ENCODE peak calls at places on chromosomes 5 and 9, in eight cellular contexts. Y is ascending aorta, A is HTR-8/SVneo, H is right lobe of liver, U is NCI-H748 treated with DMSO at 0.1 percent for 48 hours, V is fibroblast of the conjunctiva, W is GM04504, R is epithelial cell of prostate. G is an unnamed sample.

GRCh38 chr5:168920019-168920813 is 341.0 kb upstream of the PANK3 start:
- DNase-seq in Y (no peak), A (no peak), H (no peak), U (no peak), V (no peak), W (no peak), R (no peak), G (no peak)

GRCh38 chr9:8337834-8338233 is 538.3 kb upstream of the DMAC1 start:
- DNase-seq in Y (no peak), A (no peak), H (no peak), U (no peak), V (no peak), W (no peak), R (no peak), G (no peak)

GRCh38 chr5:160076997-160077396 is 42.3 kb downstream of the PWWP2A start:
- DNase-seq in Y (no peak), A (no peak), H (no peak), U (no peak), V (no peak), W (no peak), R (no peak), G (no peak)

GRCh38 chr9:133256057-133256461 is 18.9 kb downstream of the ABO start:
- DNase-seq in Y (no peak), A (no peak), H (peak), U (no peak), V (no peak), W (no peak), R (no peak), G (no peak)

GRCh38 chr5:175873090-175873454 is 1.7 kb downstream of the CPLX2 start:
- DNase-seq in Y (no peak), A (no peak), H (no peak), U (peak), V (no peak), W (no peak), R (no peak), G (no peak)

GRCh38 chr5:172798422-172799215 is 27.6 kb upstream of the DUSP1 start:
- DNase-seq in Y (no peak), A (peak), H (no peak), U (no peak), V (peak), W (peak), R (peak), G (peak)

GRCh38 chr5:116830079-116830478 is 255.5 kb upstream of the SEMA6A start:
- DNase-seq in Y (no peak), A (no peak), H (no peak), U (no peak), V (no peak), W (no peak), R (no peak), G (no peak)

GRCh38 chr9:129522351-129522750 is 98.5 kb downstream of the C9orf50 start:
- DNase-seq in Y (no peak), A (no peak), H (no peak), U (no peak), V (no peak), W (no peak), R (no peak), G (no peak)

GRCh38 chr5:134585966-134586365 is 46.7 kb downstream of the SAR1B start:
- DNase-seq in Y (no peak), A (no peak), H (peak), U (no peak), V (no peak), W (no peak), R (no peak), G (no peak)

GRCh38 chr5:79853676-79854418 is 137.2 kb downstream of the MTX3 start:
- DNase-seq in Y (no peak), A (no peak), H (no peak), U (no peak), V (no peak), W (no peak), R (peak), G (no peak)

GRCh38 chr5:124932791-124933600 is 186.6 kb upstream of the ZNF608 start:
- DNase-seq in Y (no peak), A (no peak), H (peak), U (no peak), V (no peak), W (peak), R (no peak), G (no peak)

GRCh38 chr5:131505237-131505908 is 129.7 kb downstream of the RAPGEF6 start:
- DNase-seq in Y (no peak), A (no peak), H (no peak), U (no peak), V (no peak), W (no peak), R (no peak), G (no peak)

GRCh38 chr5:124057161-124057814 is 545.3 kb downstream of the CSNK1G3 start:
- DNase-seq in Y (no peak), A (no peak), H (no peak), U (peak), V (no peak), W (no peak), R (peak), G (peak)

G was measured in lung.